ENCODE peak calls at places on chromosomes 13 and 19, in seven cellular contexts. V is SK-N-SH, Q is neural progenitor cell, B is GM23338, U is HCT116, J is hepatocyte, A is PC-3. Y is an unnamed sample.
A peak's percentile ranks its signal among the peaks of the same experiment; 100 is the strongest.

GRCh38 chr13:24274452-24274971 is 34.9 kb upstream of the C1QTNF9 start:
- DNase-seq in V (no peak), Q (no peak), B (no peak), U (no peak), J (no peak), A (no peak), Y (peak; percentile 5)

GRCh38 chr19:2338055-2338615 is 9.7 kb downstream of the SPPL2B start:
- DNase-seq in V (no peak), Q (no peak), B (no peak), U (no peak), J (no peak), A (no peak), Y (no peak)

GRCh38 chr13:105346141-105346766 is 1189.2 kb downstream of the EFNB2 start:
- DNase-seq in V (no peak), Q (no peak), B (no peak), U (peak; percentile 26), J (peak; percentile 46), A (peak; percentile 70), Y (no peak)

GRCh38 chr19:3710265-3710812 is 2.2 kb downstream of the TJP3 start:
- DNase-seq in V (peak; percentile 20), Q (no peak), B (peak; percentile 68), U (peak; percentile 83), J (peak; percentile 90), A (peak; percentile 93), Y (no peak)

GRCh38 chr13:37473035-37473434 is 125.5 kb downstream of the POSTN start:
- DNase-seq in V (peak; percentile 2), Q (no peak), B (peak; percentile 68), U (no peak), J (no peak), A (no peak), Y (peak; percentile 14)

GRCh38 chr19:47494729-47495128 is 10.7 kb upstream of the KPTN start:
- DNase-seq in V (peak; percentile 98), Q (no peak), B (no peak), U (no peak), J (no peak), A (no peak), Y (no peak)

GRCh38 chr19:3411636-3412035 is 45.3 kb downstream of the NFIC start:
- DNase-seq in V (no peak), Q (no peak), B (no peak), U (no peak), J (no peak), A (no peak), Y (no peak)

GRCh38 chr19:7188682-7189629 is 105.3 kb downstream of the INSR start:
- DNase-seq in V (no peak), Q (no peak), B (no peak), U (no peak), J (no peak), A (no peak), Y (no peak)

DNA sequence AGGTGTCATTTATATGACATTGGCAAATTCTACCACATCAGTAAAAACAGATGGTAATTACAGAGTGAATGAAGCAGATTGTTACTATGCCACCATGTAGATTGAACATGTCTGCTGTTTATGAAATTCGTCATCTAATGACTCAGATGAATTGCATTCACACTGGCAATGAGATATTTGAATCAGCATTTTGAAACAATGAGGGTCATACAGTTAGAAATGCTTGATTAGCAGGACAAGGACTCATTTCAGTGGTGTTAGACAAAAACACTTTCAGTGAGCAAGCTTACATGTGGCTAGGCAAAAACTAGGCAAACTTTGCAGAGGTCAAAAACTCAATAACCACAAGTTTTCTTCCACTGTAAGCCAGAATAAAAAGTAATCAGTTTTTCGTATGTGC is 1165.0 kb downstream of the SLITRK1 start:
- DNase-seq in V (no peak), Q (no peak), B (no peak), U (no peak), J (no peak), A (peak; percentile 56), Y (no peak)
- TF ChIP-seq EZH2phosphoT487 in V (no peak), Q (no peak), B (no peak), U (no peak), J (no peak), A (no peak), Y (no peak)

DNA sequence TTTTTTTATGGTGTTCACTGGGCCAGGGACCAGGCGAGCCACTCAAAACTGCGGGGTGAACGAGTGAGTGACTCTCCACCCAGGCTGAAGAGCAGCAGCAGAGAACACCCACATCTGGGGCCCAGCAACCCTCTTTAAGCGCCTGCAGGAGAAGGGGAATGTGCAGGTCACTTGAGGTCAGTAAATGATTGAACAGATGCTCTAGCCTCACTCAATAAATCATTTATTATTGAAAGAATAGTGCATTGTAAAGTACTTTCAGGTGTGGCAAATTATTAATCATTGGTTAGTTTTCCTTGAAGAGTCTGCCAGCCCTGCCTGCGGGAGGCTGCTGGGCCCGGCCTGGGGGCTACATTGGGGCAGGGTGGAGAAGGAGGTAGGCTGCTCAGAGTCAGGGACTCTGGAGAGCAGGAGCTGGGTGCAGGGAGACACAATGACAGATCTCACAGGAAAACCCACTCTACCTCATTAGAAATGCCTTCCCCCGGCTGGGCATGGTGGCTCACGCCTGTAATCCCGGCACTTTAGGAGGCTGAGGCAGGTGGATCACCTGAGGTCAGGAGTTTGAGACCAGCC is 42.5 kb downstream of the ABCC4 start:
- DNase-seq in V (no peak), Q (no peak), B (no peak), U (no peak), J (peak; percentile 39), A (no peak), Y (no peak)
- H3K27ac ChIP-seq in V (no peak overlapping the region), Q (no peak overlapping the region), B (no peak overlapping the region), U (no peak overlapping the region), J (peak overlapping the region; percentile 27), A (no peak overlapping the region), Y (no peak overlapping the region)

DNA sequence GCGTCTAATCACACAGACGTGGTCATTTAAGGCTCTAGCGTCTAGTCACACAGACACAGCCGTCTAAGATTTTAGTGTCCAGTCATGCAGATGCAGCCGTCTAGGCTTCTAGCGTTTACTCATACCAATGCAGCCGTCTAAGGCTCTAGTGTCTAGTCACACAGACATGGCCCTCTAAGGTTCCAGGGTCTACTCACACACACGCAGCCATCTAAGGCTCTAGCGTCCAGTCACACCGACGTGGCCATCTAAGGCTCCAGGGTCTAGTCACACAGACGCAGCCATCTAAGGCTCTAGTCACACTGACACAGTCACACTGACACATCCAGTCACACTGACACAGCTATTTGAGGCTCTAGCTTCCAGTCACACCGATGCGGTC is 55.7 kb downstream of the KLF2 start:
- DNase-seq in V (no peak), Q (no peak), B (no peak), U (no peak), J (no peak), A (no peak), Y (no peak)
- TF ChIP-seq CTCF in V (no peak), Q (no peak), B (no peak), U (no peak), J (no peak), A (no peak), Y (no peak)

DNA sequence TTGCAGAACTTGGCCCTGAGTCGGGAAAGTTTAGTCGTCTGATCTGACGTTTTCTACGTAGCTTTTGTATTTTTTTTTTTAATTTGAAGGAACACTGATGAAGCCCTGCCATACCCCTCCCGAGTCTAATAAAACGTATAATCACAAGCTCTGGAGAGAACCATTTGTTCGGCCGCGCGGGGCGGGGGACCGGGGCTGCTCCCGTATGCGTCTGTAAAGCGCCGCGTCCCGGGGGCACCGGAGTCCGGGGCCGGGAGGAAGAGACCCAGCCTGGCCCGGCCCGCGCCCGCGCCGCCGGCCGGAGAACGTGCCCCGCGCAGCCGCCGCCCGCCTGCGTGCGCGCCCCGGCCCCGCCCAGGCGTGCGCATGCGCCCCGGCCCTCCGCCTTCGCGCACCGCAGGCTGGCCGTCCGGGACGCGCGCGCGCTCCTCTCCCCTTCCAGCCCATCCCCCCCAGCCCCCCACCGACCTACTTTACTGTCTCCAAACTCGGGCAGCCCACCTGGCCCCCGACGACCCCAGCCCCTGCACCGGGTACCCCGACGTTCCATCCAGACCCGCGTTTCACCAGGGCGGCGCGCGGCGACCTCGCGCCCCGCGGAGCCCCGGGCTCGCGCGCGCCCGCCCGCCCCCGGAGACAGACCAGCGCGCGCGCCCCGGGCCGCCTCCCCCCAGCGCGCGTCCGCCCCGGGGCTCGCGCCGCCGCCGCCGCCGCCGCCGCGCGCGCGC is 780 bp upstream of the USF2 start:
- DNase-seq in V (peak; percentile 99), Q (peak; percentile 89), B (peak; percentile 82), U (peak; percentile 24), J (peak; percentile 91), A (peak; percentile 66), Y (peak; percentile 86)
- TF ChIP-seq EZH2phosphoT487 in V (no peak), Q (no peak), B (no peak), U (no peak), J (no peak), A (no peak), Y (no peak)

GRCh38 chr19:10403137-10404021 is at the start of gene CDC37:
- DNase-seq in V (peak; percentile 98), Q (peak; percentile 99), B (peak; percentile 98), U (peak; percentile 93), J (peak; percentile 99), A (peak; percentile 99), Y (peak; percentile 98)
- H3K27ac ChIP-seq in V (peak within 1 kb of the TSS; percentile 75), Q (no peak within 1 kb of the TSS), B (peak within 1 kb of the TSS; percentile 59), U (peak within 1 kb of the TSS; percentile 79), J (peak within 1 kb of the TSS; percentile 72), A (peak within 1 kb of the TSS; percentile 17), Y (peak within 1 kb of the TSS; percentile 100)

GRCh38 chr13:109764474-109765292 is 21.7 kb downstream of the IRS2 start:
- DNase-seq in V (peak; percentile 64), Q (peak; percentile 24), B (peak; percentile 12), U (no peak), J (no peak), A (no peak), Y (no peak)
- TF ChIP-seq CTCF in V (peak; percentile 32), Q (peak; percentile 26), B (peak; percentile 46), U (no peak), J (no peak), A (peak; percentile 15), Y (no peak)

Y was measured in OCI-LY7.